ENCODE peak calls at places on chromosomes 1 and 21, in eight cellular contexts. O, X, V, H, T, R, S and M are unnamed samples.

GRCh38 chr1:178650950-178651461 is 74.0 kb upstream of the RALGPS2 start:
- DNase-seq in X (no peak), O (no peak), H (no peak), T (peak; percentile 36), R (peak; percentile 52), V (no peak), S (no peak), M (peak; percentile 60)

GRCh38 chr1:5993553-5994510 is 1.6 kb upstream of the NPHP4 start:
- DNase-seq in R (no peak), S (peak; percentile 6), X (peak; percentile 86), T (no peak), V (no peak), H (no peak), O (no peak), M (peak; percentile 14)

GRCh38 chr1:67213164-67213563 is 46.9 kb downstream of the IL23R start:
- DNase-seq in R (no peak), O (peak; percentile 74), X (no peak), H (no peak), T (peak; percentile 20), V (no peak), S (no peak), M (peak; percentile 18)

GRCh38 chr1:15027515-15027948 is 126.0 kb upstream of the TMEM51 start:
- DNase-seq in H (peak; percentile 22), O (peak; percentile 67), X (no peak), V (peak; percentile 82), S (peak; percentile 52), R (peak; percentile 82), T (peak; percentile 35), M (peak; percentile 62)

GRCh38 chr1:37238376-37239224 is 204.3 kb upstream of the GRIK3 start:
- DNase-seq in S (peak; percentile 3), V (no peak), X (no peak), O (no peak), H (no peak), R (no peak), T (no peak), M (no peak)

GRCh38 chr1:88175631-88176226 is 508.3 kb upstream of the PKN2 start:
- DNase-seq in R (peak; percentile 61), V (no peak), X (no peak), H (no peak), O (no peak), T (peak; percentile 1), S (peak; percentile 15), M (peak; percentile 42)

GRCh38 chr1:216902669-216903388 is 179.6 kb upstream of the ESRRG start:
- DNase-seq in V (no peak), H (no peak), S (peak; percentile 98), R (no peak), O (no peak), X (no peak), T (no peak), M (no peak)

GRCh38 chr1:150474869-150475268 is 12.3 kb upstream of the TARS2 start:
- DNase-seq in X (no peak), V (no peak), H (no peak), T (no peak), R (no peak), S (no peak), O (no peak), M (no peak)

GRCh38 chr1:3213730-3214129 is 144.7 kb downstream of the PRDM16 start:
- DNase-seq in O (no peak), X (no peak), H (no peak), V (no peak), T (no peak), S (no peak), R (no peak), M (no peak)

GRCh38 chr1:115826642-115827041 is 14.3 kb downstream of the NHLH2 start:
- DNase-seq in X (no peak), S (no peak), R (no peak), T (no peak), V (no peak), O (no peak), H (no peak), M (no peak)

GRCh38 chr1:232263452-232263851 is 366.5 kb downstream of the SIPA1L2 start:
- DNase-seq in S (no peak), T (no peak), H (no peak), O (no peak), V (no peak), X (no peak), R (no peak), M (no peak)

GRCh38 chr1:183991360-183992155 is 46.0 kb downstream of the COLGALT2 start:
- DNase-seq in T (no peak), X (no peak), H (no peak), V (no peak), S (no peak), R (no peak), O (no peak), M (no peak)

GRCh38 chr1:192489748-192490147 is 85.8 kb upstream of the RGS1 start:
- DNase-seq in X (no peak), T (peak; percentile 72), O (no peak), S (peak; percentile 85), H (no peak), R (peak; percentile 26), V (no peak), M (no peak)

GRCh38 chr1:33086384-33086850 is 5.5 kb downstream of the AZIN2 start:
- DNase-seq in S (peak; percentile 51), V (no peak), H (peak; percentile 59), R (peak; percentile 79), X (no peak), T (peak; percentile 83), O (peak; percentile 91), M (peak; percentile 65)

GRCh38 chr1:65539272-65540131 is 119.0 kb downstream of the LEPR start:
- DNase-seq in R (no peak), X (no peak), V (no peak), S (no peak), T (no peak), H (no peak), O (no peak), M (no peak)

GRCh38 chr1:211697356-211697755 is 21.9 kb upstream of the NEK2 start:
- DNase-seq in R (no peak), H (no peak), O (no peak), S (no peak), T (no peak), V (no peak), X (peak; percentile 86), M (no peak)

GRCh38 chr1:55214903-55215193 is 316 bp downstream of the USP24 start:
- DNase-seq in R (peak; percentile 38), X (no peak), T (peak; percentile 40), H (no peak), V (no peak), S (no peak), O (peak; percentile 81), M (peak; percentile 40)

GRCh38 chr1:18667333-18667732 is 36.7 kb downstream of the PAX7 start:
- DNase-seq in S (no peak), V (no peak), O (no peak), R (no peak), H (no peak), X (no peak), T (no peak), M (no peak)

GRCh38 chr1:44408181-44409018 is 3.3 kb downstream of the RNF220 start:
- DNase-seq in S (no peak), O (peak; percentile 87), H (no peak), R (no peak), X (no peak), T (no peak), V (no peak), M (no peak)

GRCh38 chr1:42943166-42943565 is 15.5 kb downstream of the SLC2A1 start:
- DNase-seq in S (peak; percentile 98), V (peak; percentile 82), X (peak; percentile 74), H (no peak), R (peak; percentile 92), T (peak; percentile 89), O (no peak), M (no peak)

GRCh38 chr1:110067957-110068645 is 2.4 kb downstream of the ALX3 start:
- DNase-seq in R (no peak), V (no peak), T (no peak), O (peak; percentile 75), H (no peak), X (peak; percentile 75), S (no peak), M (no peak)

GRCh38 chr1:19903621-19904020 is 19.8 kb downstream of the PLA2G2E start:
- DNase-seq in O (no peak), X (no peak), R (no peak), H (no peak), T (no peak), S (peak; percentile 94), V (no peak), M (no peak)

GRCh38 chr1:8420318-8420717 is 102.4 kb downstream of the SLC45A1 start:
- DNase-seq in V (no peak), H (no peak), X (no peak), T (no peak), R (peak; percentile 74), O (no peak), S (no peak), M (no peak)
- H3K4me3 ChIP-seq in V (peak overlapping the region; percentile 84), H (peak overlapping the region; percentile 96), X (peak overlapping the region; percentile 72), T (no peak overlapping the region), R (peak overlapping the region; percentile 70), O (peak overlapping the region; percentile 26), S (no peak overlapping the region), M (no peak overlapping the region)

GRCh38 chr1:22573237-22573636 is 9.9 kb downstream of the EPHA8 start:
- DNase-seq in V (no peak), S (no peak), T (no peak), O (no peak), H (no peak), X (no peak), R (no peak), M (no peak)
- TF ChIP-seq CTCF in V (no peak), S (no peak), T (no peak), O (no peak), H (no peak), X (no peak), R (no peak), M (no peak)

DNA sequence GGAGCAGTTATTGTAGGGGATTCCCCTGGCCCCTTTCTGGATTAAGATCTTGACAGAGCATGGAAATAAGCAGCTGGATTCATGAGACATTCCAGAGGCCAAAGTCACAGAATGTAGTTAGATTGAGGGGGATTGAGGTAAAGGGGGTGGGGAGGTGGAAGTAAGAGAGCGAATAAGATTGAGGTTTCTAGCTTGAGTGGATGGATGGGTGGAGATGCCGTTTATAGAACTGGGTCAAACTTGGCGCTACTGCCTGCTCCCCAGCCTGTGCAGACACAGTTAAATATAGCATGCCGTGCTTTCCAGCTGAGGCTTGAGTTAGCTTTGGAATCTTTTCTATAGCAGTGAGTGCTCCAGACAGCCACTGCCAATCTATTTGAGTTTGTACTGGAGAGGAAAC is 85.6 kb downstream of the DYRK1A start:
- DNase-seq in H (no peak), X (no peak), R (no peak), O (no peak), T (no peak), V (no peak), S (peak; percentile 24), M (no peak)
- H3K4me3 ChIP-seq in H (no peak overlapping the region), X (no peak overlapping the region), R (no peak overlapping the region), O (no peak overlapping the region), T (no peak overlapping the region), V (no peak overlapping the region), S (no peak overlapping the region), M (no peak overlapping the region)

GRCh38 chr1:1306070-1306660 is 1.6 kb downstream of the ACAP3 start:
- DNase-seq in O (no peak), S (no peak), R (no peak), V (no peak), T (no peak), X (no peak), H (no peak), M (no peak)
- TF ChIP-seq CTCF in O (peak; percentile 25), S (peak; percentile 12), R (no peak), V (no peak), T (no peak), X (no peak), H (peak; percentile 31), M (no peak)